ENCODE peak calls at places on chromosomes 5 and 9, in four cellular contexts. One of them, this sample, is unnamed.

GRCh38 chr9:16728128-16728505 is 142.4 kb downstream of the BNC2 start:
- DNase-seq in SK-N-SH: no peak
- DNase-seq in K562: no peak
- DNase-seq in Panc1: no peak
- DNase-seq in this sample: no peak

GRCh38 chr9:25677301-25678146 is 720 bp downstream of the TUSC1 start:
- DNase-seq in SK-N-SH: peak
- DNase-seq in K562: no peak
- DNase-seq in Panc1: no peak
- DNase-seq in this sample: no peak

GRCh38 chr5:132506094-132506692 is 15.6 kb upstream of the IRF1 start:
- DNase-seq in SK-N-SH: peak
- DNase-seq in K562: peak
- DNase-seq in Panc1: no peak
- DNase-seq in this sample: no peak

GRCh38 chr5:19940192-19940591 is 47.8 kb downstream of the CDH18 start:
- DNase-seq in SK-N-SH: no peak
- DNase-seq in K562: no peak
- DNase-seq in Panc1: no peak
- DNase-seq in this sample: no peak

GRCh38 chr5:80034962-80035821 is at the start of gene THBS4:
- DNase-seq in SK-N-SH: peak
- DNase-seq in K562: no peak
- DNase-seq in Panc1: no peak
- DNase-seq in this sample: no peak

GRCh38 chr5:151923865-151924264 is 786 bp downstream of the GLRA1 start:
- DNase-seq in SK-N-SH: peak
- DNase-seq in K562: peak
- DNase-seq in Panc1: no peak
- DNase-seq in this sample: no peak

GRCh38 chr9:113963017-113963620 is 87.0 kb downstream of the ZNF618 start:
- DNase-seq in SK-N-SH: peak
- DNase-seq in K562: peak
- DNase-seq in Panc1: no peak
- DNase-seq in this sample: peak

GRCh38 chr5:166074839-166075481 is 2216.5 kb upstream of the WWC1 start:
- DNase-seq in SK-N-SH: no peak
- DNase-seq in K562: no peak
- DNase-seq in Panc1: no peak
- DNase-seq in this sample: no peak

GRCh38 chr9:109307380-109308240 is 13.2 kb downstream of the EPB41L4B start:
- DNase-seq in SK-N-SH: no peak
- DNase-seq in K562: no peak
- DNase-seq in Panc1: no peak
- DNase-seq in this sample: no peak

GRCh38 chr9:89078860-89079259 is 87.6 kb downstream of the S1PR3 start:
- DNase-seq in SK-N-SH: no peak
- DNase-seq in K562: no peak
- DNase-seq in Panc1: no peak
- DNase-seq in this sample: no peak

GRCh38 chr5:173103411-173103810 is 40.9 kb upstream of the BNIP1 start:
- DNase-seq in SK-N-SH: no peak
- DNase-seq in K562: no peak
- DNase-seq in Panc1: no peak
- DNase-seq in this sample: no peak

GRCh38 chr5:59555596-59555995 is 337.9 kb downstream of the PDE4D start:
- DNase-seq in SK-N-SH: no peak
- DNase-seq in K562: no peak
- DNase-seq in Panc1: no peak
- DNase-seq in this sample: no peak

GRCh38 chr9:121349009-121349408 is 21.0 kb downstream of the STOM start:
- DNase-seq in SK-N-SH: no peak
- DNase-seq in K562: no peak
- DNase-seq in Panc1: no peak
- DNase-seq in this sample: no peak

GRCh38 chr9:134983094-134983493 is 65.4 kb upstream of the FCN1 start:
- DNase-seq in SK-N-SH: no peak
- DNase-seq in K562: peak
- DNase-seq in Panc1: peak
- DNase-seq in this sample: no peak
- TF ChIP-seq CTCF in SK-N-SH: no peak
- TF ChIP-seq CTCF in K562: peak
- TF ChIP-seq CTCF in Panc1: no peak
- TF ChIP-seq CTCF in this sample: peak

GRCh38 chr9:129751841-129752801 is 721 bp downstream of the PTGES start:
- DNase-seq in SK-N-SH: peak
- DNase-seq in K562: no peak
- DNase-seq in Panc1: no peak
- DNase-seq in this sample: no peak
- H3K4me3 ChIP-seq in SK-N-SH: peak
- H3K4me3 ChIP-seq in K562: no peak
- H3K4me3 ChIP-seq in Panc1: peak
- H3K4me3 ChIP-seq in this sample: no peak

DNA sequence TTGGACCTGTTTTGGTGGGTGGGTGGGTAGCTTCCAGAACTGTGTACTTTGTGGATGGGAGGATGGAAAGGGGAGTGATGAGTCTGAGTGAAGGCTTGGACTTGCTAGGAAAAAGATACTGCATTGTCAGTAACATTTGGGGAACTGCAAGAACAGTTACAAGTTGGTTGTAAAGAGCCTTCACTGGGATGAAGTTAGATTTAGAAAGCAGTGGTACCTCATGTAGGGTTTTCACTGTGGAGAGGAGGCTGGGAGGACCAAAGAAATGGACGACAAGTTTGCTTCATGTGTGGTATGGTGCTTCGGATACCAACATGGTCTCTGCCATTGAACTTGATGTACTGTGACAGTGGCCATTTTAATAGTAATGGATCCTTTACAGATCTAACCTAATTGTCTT is 50.3 kb downstream of the RAD23B start:
- DNase-seq in SK-N-SH: no peak
- DNase-seq in K562: no peak
- DNase-seq in Panc1: no peak
- DNase-seq in this sample: no peak
- TF ChIP-seq POLR2AphosphoS5 in SK-N-SH: no peak
- TF ChIP-seq POLR2AphosphoS5 in K562: peak
- TF ChIP-seq POLR2AphosphoS5 in Panc1: peak
- TF ChIP-seq POLR2AphosphoS5 in this sample: no peak

GRCh38 chr5:129135633-129136032 is 41.1 kb downstream of the ISOC1 start:
- DNase-seq in SK-N-SH: no peak
- DNase-seq in K562: no peak
- DNase-seq in Panc1: no peak
- DNase-seq in this sample: no peak
- TF ChIP-seq CTCF in SK-N-SH: peak
- TF ChIP-seq CTCF in K562: peak
- TF ChIP-seq CTCF in Panc1: peak
- TF ChIP-seq CTCF in this sample: no peak

This sample was measured in HL-60.